ENCODE peak calls at places on chromosome 17, in four cellular contexts. One of them, this sample, is unnamed. For H3K4me1, the result is how much of the 10 kb centered on the place peaks cover.

GRCh38 chr17:74212262-74212912 is 984 bp upstream of the TTYH2 start:
- DNase-seq in body of pancreas: peak
- DNase-seq in fibroblast of lung: peak
- DNase-seq in heart left ventricle: peak
- DNase-seq in this sample: no peak

GRCh38 chr17:6387442-6387841 is 47.5 kb downstream of the AIPL1 start:
- DNase-seq in body of pancreas: no peak
- DNase-seq in fibroblast of lung: no peak
- DNase-seq in heart left ventricle: no peak
- DNase-seq in this sample: no peak

GRCh38 chr17:57499648-57500049 is 243.3 kb downstream of the MSI2 start:
- DNase-seq in body of pancreas: no peak
- DNase-seq in fibroblast of lung: no peak
- DNase-seq in heart left ventricle: no peak
- DNase-seq in this sample: no peak

GRCh38 chr17:47882247-47882646 is 13.8 kb upstream of the SP2 start:
- DNase-seq in body of pancreas: no peak
- DNase-seq in fibroblast of lung: peak
- DNase-seq in heart left ventricle: no peak
- DNase-seq in this sample: no peak

GRCh38 chr17:65751263-65751662 is 189.8 kb upstream of the AXIN2 start:
- DNase-seq in body of pancreas: no peak
- DNase-seq in fibroblast of lung: no peak
- DNase-seq in heart left ventricle: no peak
- DNase-seq in this sample: no peak

GRCh38 chr17:77493901-77494663 is 353.3 kb downstream of the SEC14L1 start:
- DNase-seq in body of pancreas: peak
- DNase-seq in fibroblast of lung: no peak
- DNase-seq in heart left ventricle: peak
- DNase-seq in this sample: peak

GRCh38 chr17:62760059-62760887 is 47.8 kb downstream of the MARCHF10 start:
- DNase-seq in body of pancreas: no peak
- DNase-seq in fibroblast of lung: peak
- DNase-seq in heart left ventricle: no peak
- DNase-seq in this sample: no peak

GRCh38 chr17:43931062-43931571 is 11.2 kb downstream of the PPY start:
- DNase-seq in body of pancreas: peak
- DNase-seq in fibroblast of lung: no peak
- DNase-seq in heart left ventricle: no peak
- DNase-seq in this sample: no peak

GRCh38 chr17:59530561-59530960 is 34.8 kb upstream of the DHX40 start:
- DNase-seq in body of pancreas: no peak
- DNase-seq in fibroblast of lung: no peak
- DNase-seq in heart left ventricle: no peak
- DNase-seq in this sample: no peak

GRCh38 chr17:40075216-40076100 is 12.7 kb downstream of the THRA start:
- DNase-seq in body of pancreas: peak
- DNase-seq in fibroblast of lung: peak
- DNase-seq in heart left ventricle: peak
- DNase-seq in this sample: peak

GRCh38 chr17:80846932-80847331 is 144.7 kb upstream of the CHMP6 start:
- DNase-seq in body of pancreas: no peak
- DNase-seq in fibroblast of lung: no peak
- DNase-seq in heart left ventricle: no peak
- DNase-seq in this sample: no peak

GRCh38 chr17:57839571-57839923 is 10.3 kb downstream of the MRPS23 start:
- DNase-seq in body of pancreas: no peak
- DNase-seq in fibroblast of lung: no peak
- DNase-seq in heart left ventricle: no peak
- DNase-seq in this sample: no peak

GRCh38 chr17:63698886-63699637 is 863 bp downstream of the LIMD2 start:
- DNase-seq in body of pancreas: no peak
- DNase-seq in fibroblast of lung: peak
- DNase-seq in heart left ventricle: peak
- DNase-seq in this sample: peak

GRCh38 chr17:17940451-17940911 is 31.7 kb downstream of the TOM1L2 start:
- DNase-seq in body of pancreas: no peak
- DNase-seq in fibroblast of lung: peak
- DNase-seq in heart left ventricle: no peak
- DNase-seq in this sample: peak

GRCh38 chr17:76726231-76726765 is at the start of gene JMJD6:
- DNase-seq in body of pancreas: peak
- DNase-seq in fibroblast of lung: peak
- DNase-seq in heart left ventricle: peak
- DNase-seq in this sample: peak

GRCh38 chr17:81097134-81097942 is 62.4 kb downstream of the BAIAP2 start:
- DNase-seq in body of pancreas: peak
- DNase-seq in fibroblast of lung: peak
- DNase-seq in heart left ventricle: peak
- DNase-seq in this sample: peak

GRCh38 chr17:77475012-77475976 is 334.5 kb downstream of the SEC14L1 start:
- DNase-seq in body of pancreas: no peak
- DNase-seq in fibroblast of lung: peak
- DNase-seq in heart left ventricle: no peak
- DNase-seq in this sample: peak

GRCh38 chr17:76545918-76546555 is 6.2 kb downstream of the PRCD start:
- DNase-seq in body of pancreas: no peak
- DNase-seq in fibroblast of lung: no peak
- DNase-seq in heart left ventricle: no peak
- DNase-seq in this sample: peak

GRCh38 chr17:49616546-49617205 is 41.0 kb downstream of the NXPH3 start:
- DNase-seq in body of pancreas: peak
- DNase-seq in fibroblast of lung: peak
- DNase-seq in heart left ventricle: peak
- DNase-seq in this sample: no peak

GRCh38 chr17:73968680-73969079 is 234.8 kb upstream of the RPL38 start:
- DNase-seq in body of pancreas: no peak
- DNase-seq in fibroblast of lung: no peak
- DNase-seq in heart left ventricle: no peak
- DNase-seq in this sample: no peak

GRCh38 chr17:65584604-65585521 is 23.4 kb upstream of the AXIN2 start:
- DNase-seq in body of pancreas: peak
- DNase-seq in fibroblast of lung: no peak
- DNase-seq in heart left ventricle: no peak
- DNase-seq in this sample: no peak

DNA sequence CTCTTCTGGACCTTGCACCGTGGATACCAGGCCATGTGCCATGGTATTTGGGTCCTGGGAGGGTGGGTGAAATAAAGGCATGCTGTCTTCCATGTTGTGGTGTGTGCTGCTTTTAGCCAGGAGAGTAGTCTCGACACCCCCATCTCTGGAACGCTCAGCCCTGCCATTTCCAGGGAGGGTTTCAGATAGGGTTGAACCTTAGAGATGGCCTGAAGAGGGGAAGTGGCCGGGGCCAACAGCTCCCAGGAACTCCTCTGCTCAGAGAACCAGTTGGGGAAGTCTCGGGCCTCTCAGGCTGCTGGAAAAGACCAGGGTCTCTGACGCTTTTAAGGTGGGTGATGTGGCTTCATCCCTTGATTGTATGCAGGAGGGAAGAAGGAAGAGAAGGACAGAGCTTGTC is 17.8 kb downstream of the GUCY2D start:
- DNase-seq in body of pancreas: no peak
- DNase-seq in fibroblast of lung: no peak
- DNase-seq in heart left ventricle: no peak
- DNase-seq in this sample: no peak
- H3K4me1 ChIP-seq in body of pancreas: under half
- H3K4me1 ChIP-seq in fibroblast of lung: under half
- H3K4me1 ChIP-seq in heart left ventricle: under half
- H3K4me1 ChIP-seq in this sample: under half

DNA sequence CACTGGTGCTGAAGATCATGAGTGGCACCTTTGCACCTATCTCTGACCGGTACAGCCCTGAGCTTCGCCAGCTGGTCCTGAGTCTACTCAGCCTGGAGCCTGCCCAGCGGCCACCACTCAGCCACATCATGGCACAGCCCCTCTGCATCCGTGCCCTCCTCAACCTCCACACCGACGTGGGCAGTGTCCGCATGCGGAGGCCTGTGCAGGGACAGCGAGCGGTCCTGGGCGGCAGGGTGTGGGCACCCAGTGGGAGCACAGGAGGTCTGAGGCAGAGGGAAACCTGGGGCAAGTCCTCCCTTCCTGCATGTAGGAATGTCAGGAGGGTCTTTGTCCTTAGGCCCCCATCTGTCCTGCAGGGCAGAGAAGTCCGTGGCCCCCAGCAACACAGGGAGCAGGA is 6.5 kb upstream of the TRAF4 start:
- DNase-seq in body of pancreas: no peak
- DNase-seq in fibroblast of lung: no peak
- DNase-seq in heart left ventricle: peak
- DNase-seq in this sample: no peak
- H3K4me1 ChIP-seq in body of pancreas: under half
- H3K4me1 ChIP-seq in fibroblast of lung: under half
- H3K4me1 ChIP-seq in heart left ventricle: under half
- H3K4me1 ChIP-seq in this sample: under half

GRCh38 chr17:14351493-14351892 is 50.6 kb downstream of the HS3ST3B1 start:
- DNase-seq in body of pancreas: no peak
- DNase-seq in fibroblast of lung: no peak
- DNase-seq in heart left ventricle: no peak
- DNase-seq in this sample: no peak
- H3K4me1 ChIP-seq in body of pancreas: under half
- H3K4me1 ChIP-seq in fibroblast of lung: under half
- H3K4me1 ChIP-seq in heart left ventricle: under half
- H3K4me1 ChIP-seq in this sample: under half

DNA sequence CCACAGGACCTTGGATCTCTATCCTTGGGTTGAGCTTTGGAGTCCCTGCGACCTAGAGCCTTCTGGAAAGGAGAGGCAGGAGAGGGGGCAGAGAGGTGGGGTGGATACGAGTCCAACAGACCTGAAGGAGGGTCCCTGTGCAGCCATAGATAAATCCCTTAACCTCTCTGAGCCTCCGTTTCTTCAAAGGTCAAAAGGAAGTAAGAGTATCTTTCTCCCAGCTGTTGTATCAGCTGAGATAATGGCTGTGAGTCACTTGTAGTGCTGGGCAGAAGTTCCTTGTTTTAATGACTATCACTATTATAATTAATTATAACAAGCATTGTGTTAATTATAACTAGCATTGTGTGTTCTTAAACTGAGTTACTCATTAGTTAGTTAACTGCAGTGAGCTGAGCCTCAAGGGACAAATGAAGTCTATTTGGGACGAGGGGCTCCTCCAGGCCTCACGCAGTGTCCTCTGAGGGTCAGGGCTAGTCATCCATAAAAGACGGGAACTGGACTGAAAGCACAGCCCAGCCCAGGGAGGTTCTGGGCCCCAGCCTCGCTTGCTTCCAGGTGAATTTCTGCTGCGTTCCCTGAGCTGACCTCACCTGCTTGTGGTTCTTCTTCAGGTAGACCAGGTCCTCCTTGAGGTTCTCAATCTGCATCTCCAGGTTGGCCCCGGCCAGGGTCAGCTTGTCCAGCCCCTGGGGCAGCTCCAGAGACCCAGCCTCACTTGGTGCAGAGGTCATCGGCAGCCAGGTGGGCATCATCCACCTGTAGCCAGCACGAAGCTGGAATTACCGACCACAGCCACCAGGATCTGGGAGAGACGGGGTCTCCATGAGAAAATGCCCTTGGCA is 5.7 kb upstream of the KRT17 start:
- DNase-seq in body of pancreas: no peak
- DNase-seq in fibroblast of lung: no peak
- DNase-seq in heart left ventricle: no peak
- DNase-seq in this sample: no peak
- H3K4me1 ChIP-seq in body of pancreas: under half
- H3K4me1 ChIP-seq in fibroblast of lung: under half
- H3K4me1 ChIP-seq in heart left ventricle: under half
- H3K4me1 ChIP-seq in this sample: under half

GRCh38 chr17:70173646-70174045 is 4.3 kb downstream of the KCNJ2 start:
- DNase-seq in body of pancreas: no peak
- DNase-seq in fibroblast of lung: no peak
- DNase-seq in heart left ventricle: no peak
- DNase-seq in this sample: no peak
- H3K4me1 ChIP-seq in body of pancreas: under half
- H3K4me1 ChIP-seq in fibroblast of lung: under half
- H3K4me1 ChIP-seq in heart left ventricle: under half
- H3K4me1 ChIP-seq in this sample: under half

DNA sequence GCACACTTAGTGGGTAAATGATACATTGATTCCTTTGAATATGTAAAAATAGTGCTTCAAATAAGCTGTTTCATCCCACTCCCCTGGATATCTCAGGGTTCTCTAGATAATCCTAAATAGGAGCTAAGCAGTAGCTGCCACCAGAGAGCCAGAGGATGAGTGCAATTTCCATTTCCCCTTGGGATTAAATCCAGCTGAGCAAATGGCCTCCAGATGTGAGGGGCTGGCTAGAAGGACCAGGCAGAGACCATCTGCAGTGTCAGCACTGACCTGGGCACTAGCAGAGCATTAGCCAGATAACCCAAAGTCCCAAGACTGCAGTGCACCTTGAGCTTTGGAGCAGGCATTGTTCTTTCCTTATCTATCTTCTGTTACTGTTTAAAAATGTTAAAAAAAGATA is 19.6 kb downstream of the GPR179 start:
- DNase-seq in body of pancreas: no peak
- DNase-seq in fibroblast of lung: peak
- DNase-seq in heart left ventricle: no peak
- DNase-seq in this sample: no peak
- H3K4me1 ChIP-seq in body of pancreas: under half
- H3K4me1 ChIP-seq in fibroblast of lung: under half
- H3K4me1 ChIP-seq in heart left ventricle: under half
- H3K4me1 ChIP-seq in this sample: under half

DNA sequence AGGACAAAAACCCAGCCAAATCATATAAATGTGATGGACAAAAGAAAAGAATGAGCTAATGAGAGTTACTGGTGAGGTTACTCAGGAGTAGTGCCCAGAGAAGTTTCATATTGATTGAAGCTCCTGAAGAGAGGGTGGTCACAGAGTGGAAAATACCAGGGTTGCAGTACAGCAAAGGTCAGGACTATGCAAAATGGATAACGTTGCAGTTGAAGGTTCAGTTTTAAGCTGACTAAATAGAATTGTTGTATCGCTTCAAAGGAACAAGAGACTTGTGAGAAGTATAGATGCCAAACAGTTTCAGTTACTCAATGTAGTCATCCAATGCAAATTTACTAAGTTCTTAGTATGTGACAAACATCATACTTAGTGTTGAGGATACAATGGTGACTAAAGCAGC is 47.1 kb downstream of the ABCA8 start:
- DNase-seq in body of pancreas: no peak
- DNase-seq in fibroblast of lung: no peak
- DNase-seq in heart left ventricle: no peak
- DNase-seq in this sample: no peak
- H3K4me1 ChIP-seq in body of pancreas: under half
- H3K4me1 ChIP-seq in fibroblast of lung: under half
- H3K4me1 ChIP-seq in heart left ventricle: under half
- H3K4me1 ChIP-seq in this sample: under half

GRCh38 chr17:38745545-38745944 is 2.6 kb downstream of the PCGF2 start:
- DNase-seq in body of pancreas: no peak
- DNase-seq in fibroblast of lung: no peak
- DNase-seq in heart left ventricle: no peak
- DNase-seq in this sample: no peak
- H3K4me1 ChIP-seq in body of pancreas: half or more
- H3K4me1 ChIP-seq in fibroblast of lung: under half
- H3K4me1 ChIP-seq in heart left ventricle: half or more
- H3K4me1 ChIP-seq in this sample: under half

This sample was measured in SJSA1.